ENCODE peak calls at places on chromosomes 6 and 20, in five cellular contexts. C, F, N, W and T are unnamed samples.

GRCh38 chr6:148422085-148422484 is 79.4 kb downstream of the SASH1 start:
- DNase-seq in C (no peak), F (no peak), N (no peak), W (no peak), T (no peak)

GRCh38 chr20:61052195-61052594 is 199.9 kb upstream of the CDH4 start:
- DNase-seq in C (no peak), F (no peak), N (no peak), W (no peak), T (no peak)

GRCh38 chr6:43951063-43951755 is 176.0 kb downstream of the MRPL14 start:
- DNase-seq in C (no peak), F (peak; percentile 90), N (peak; percentile 21), W (no peak), T (no peak)

GRCh38 chr6:22250486-22250885 is 46.4 kb downstream of the PRL start:
- DNase-seq in C (no peak), F (no peak), N (no peak), W (no peak), T (no peak)

GRCh38 chr6:48542191-48542590 is 431.2 kb upstream of the PTCHD4 start:
- DNase-seq in C (no peak), F (no peak), N (no peak), W (no peak), T (no peak)

GRCh38 chr20:62685781-62686555 is 22.7 kb upstream of the NTSR1 start:
- DNase-seq in C (no peak), F (peak; percentile 23), N (no peak), W (peak; percentile 70), T (peak; percentile 19)

GRCh38 chr20:34997171-34997570 is 41.5 kb downstream of the MYH7B start:
- DNase-seq in C (peak; percentile 15), F (no peak), N (no peak), W (no peak), T (no peak)

GRCh38 chr6:106628658-106629102 is 618 bp downstream of the RTN4IP1 start:
- DNase-seq in C (peak; percentile 16), F (peak; percentile 3), N (no peak), W (no peak), T (no peak)

GRCh38 chr20:51985013-51985415 is 182.7 kb upstream of the SALL4 start:
- DNase-seq in C (peak; percentile 96), F (no peak), N (no peak), W (no peak), T (no peak)

GRCh38 chr20:4856022-4856755 is 134.5 kb downstream of the PRND start:
- DNase-seq in C (no peak), F (no peak), N (no peak), W (no peak), T (no peak)

GRCh38 chr20:46501961-46502360 is 11.4 kb downstream of the ZNF334 start:
- DNase-seq in C (no peak), F (no peak), N (no peak), W (no peak), T (no peak)

GRCh38 chr6:31702421-31702818 is 704 bp downstream of the ABHD16A start:
- DNase-seq in C (no peak), F (peak; percentile 45), N (no peak), W (no peak), T (no peak)

GRCh38 chr20:60244373-60245146 is 286.3 kb downstream of the CDH26 start:
- DNase-seq in C (no peak), F (no peak), N (no peak), W (no peak), T (no peak)

GRCh38 chr6:100230976-100231316 is 233.8 kb downstream of the SIM1 start:
- DNase-seq in C (peak; percentile 27), F (no peak), N (no peak), W (no peak), T (no peak)

GRCh38 chr20:49395659-49396058 is 86.8 kb downstream of the KCNB1 start:
- DNase-seq in C (no peak), F (no peak), N (no peak), W (no peak), T (no peak)

GRCh38 chr20:51126337-51126736 is 103.4 kb upstream of the KCNG1 start:
- DNase-seq in C (no peak), F (no peak), N (no peak), W (no peak), T (no peak)

GRCh38 chr6:52352239-52353008 is 9.5 kb upstream of the PAQR8 start:
- DNase-seq in C (peak; percentile 98), F (no peak), N (no peak), W (no peak), T (no peak)

GRCh38 chr6:38105066-38105465 is 285.5 kb downstream of the ZFAND3 start:
- DNase-seq in C (no peak), F (no peak), N (no peak), W (no peak), T (no peak)

GRCh38 chr20:62721511-62722197 is 13.0 kb downstream of the NTSR1 start:
- DNase-seq in C (no peak), F (no peak), N (no peak), W (no peak), T (no peak)

GRCh38 chr6:122749451-122750050 is 30.0 kb upstream of the FABP7 start:
- DNase-seq in C (no peak), F (no peak), N (no peak), W (no peak), T (no peak)

GRCh38 chr6:129637340-129638054 is 72.5 kb downstream of the ARHGAP18 start:
- DNase-seq in C (no peak), F (no peak), N (no peak), W (no peak), T (no peak)

GRCh38 chr6:129603731-129604130 is 106.2 kb downstream of the ARHGAP18 start:
- DNase-seq in C (no peak), F (no peak), N (no peak), W (no peak), T (no peak)

GRCh38 chr6:21970560-21970959 is 326.3 kb downstream of the PRL start:
- DNase-seq in C (no peak), F (no peak), N (no peak), W (no peak), T (no peak)

GRCh38 chr6:11083491-11083890 is 10.1 kb upstream of the SMIM13 start:
- DNase-seq in C (peak; percentile 89), F (no peak), N (no peak), W (no peak), T (no peak)

GRCh38 chr20:37990571-37991151 is 42.6 kb downstream of the TTI1 start:
- DNase-seq in C (peak; percentile 78), F (peak; percentile 68), N (peak; percentile 72), W (peak; percentile 82), T (peak; percentile 25)

GRCh38 chr6:21615504-21615903 is 22.0 kb downstream of the SOX4 start:
- DNase-seq in C (peak; percentile 49), F (no peak), N (no peak), W (no peak), T (no peak)

GRCh38 chr6:121349596-121349995 is 15.3 kb upstream of the TBC1D32 start:
- DNase-seq in C (no peak), F (no peak), N (no peak), W (no peak), T (no peak)

GRCh38 chr6:108080010-108080780 is 5.7 kb upstream of the OSTM1 start:
- DNase-seq in C (peak; percentile 58), F (no peak), N (no peak), W (no peak), T (no peak)

GRCh38 chr6:28269492-28269891 is 2.5 kb downstream of the ZSCAN26 start:
- DNase-seq in C (peak; percentile 92), F (no peak), N (no peak), W (no peak), T (no peak)

GRCh38 chr6:25959890-25960531 is 2.6 kb upstream of the TRIM38 start:
- DNase-seq in C (peak; percentile 35), F (no peak), N (no peak), W (no peak), T (no peak)

GRCh38 chr6:135438907-135439535 is 58.5 kb downstream of the AHI1 start:
- DNase-seq in C (peak; percentile 58), F (peak; percentile 27), N (no peak), W (no peak), T (peak; percentile 6)

GRCh38 chr6:142802124-142802523 is 142.9 kb downstream of the HIVEP2 start:
- DNase-seq in C (peak; percentile 99), F (peak; percentile 26), N (peak; percentile 44), W (no peak), T (no peak)

GRCh38 chr6:127459231-127459641 is at the start of gene KIAA0408:
- DNase-seq in C (peak; percentile 87), F (peak; percentile 85), N (no peak), W (peak; percentile 75), T (no peak)
- H3K4me3 ChIP-seq in C (peak within 1 kb of the TSS; percentile 5), F (no peak within 1 kb of the TSS), N (no peak within 1 kb of the TSS), W (peak within 1 kb of the TSS; percentile 33), T (no peak within 1 kb of the TSS)

DNA sequence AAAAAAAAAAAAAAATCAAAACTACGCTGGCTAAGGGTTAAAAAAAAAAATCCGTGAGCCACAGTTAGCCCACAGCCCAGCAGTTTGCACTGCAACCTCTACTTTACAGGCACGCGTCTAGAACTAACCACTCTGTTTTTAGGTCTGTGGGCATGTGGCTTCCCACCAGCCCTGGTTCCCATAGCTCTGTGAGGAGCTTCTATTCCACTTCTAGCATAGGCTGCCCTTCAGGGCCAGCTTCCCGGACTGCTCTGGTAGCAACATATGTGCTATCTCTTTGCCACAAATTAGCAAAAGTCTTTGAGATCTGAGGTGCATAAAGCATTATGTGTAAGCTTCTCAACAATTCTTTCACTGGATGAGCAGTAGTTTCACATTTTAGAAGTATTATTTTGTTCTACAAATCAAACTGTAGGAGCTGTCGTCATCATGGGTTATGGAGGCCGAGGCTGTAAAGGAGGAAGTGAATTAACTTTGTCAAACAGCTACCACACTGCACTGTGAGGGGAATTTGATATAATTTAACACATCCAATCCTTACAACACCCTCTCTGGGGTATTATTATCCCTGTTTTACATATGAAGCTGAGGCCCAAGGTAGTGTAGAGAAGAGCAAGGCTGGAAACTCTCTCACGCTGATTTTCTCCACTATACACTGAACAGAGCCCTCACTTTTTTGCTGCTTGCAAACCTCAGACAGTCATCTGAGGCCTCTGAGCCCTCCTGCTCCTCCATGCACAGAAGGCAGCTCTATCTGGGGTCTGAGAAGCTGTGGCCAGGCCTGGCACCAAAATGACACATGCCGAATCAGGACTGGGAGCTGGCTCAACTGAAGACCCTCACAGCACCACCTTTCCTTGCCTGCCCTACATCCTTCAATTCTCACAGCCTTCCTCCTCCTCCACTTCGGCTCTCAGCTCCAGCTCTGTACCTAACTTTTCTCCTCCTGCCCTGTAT is 35.3 kb downstream of the MAN1A1 start:
- DNase-seq in C (no peak), F (peak; percentile 21), N (peak; percentile 39), W (no peak), T (peak; percentile 50)
- H3K27ac ChIP-seq in C (no peak overlapping the region), F (peak overlapping the region; percentile 90), N (peak overlapping the region; percentile 40), W (no peak overlapping the region), T (peak overlapping the region; percentile 56)

GRCh38 chr6:139291813-139292619 is at the start of gene TXLNB:
- DNase-seq in C (peak; percentile 87), F (peak; percentile 31), N (peak; percentile 74), W (peak; percentile 83), T (peak; percentile 95)
- H3K4me3 ChIP-seq in C (peak within 1 kb of the TSS; percentile 5), F (peak within 1 kb of the TSS; percentile 8), N (peak within 1 kb of the TSS; percentile 42), W (peak within 1 kb of the TSS; percentile 36), T (peak within 1 kb of the TSS; percentile 42)

GRCh38 chr6:57421503-57421902 is 104.1 kb downstream of the PRIM2 start:
- DNase-seq in C (no peak), F (no peak), N (no peak), W (no peak), T (no peak)

GRCh38 chr6:57423468-57423867 is 106.0 kb downstream of the PRIM2 start:
- DNase-seq in C (no peak), F (no peak), N (no peak), W (no peak), T (no peak)
- H3K27ac ChIP-seq in C (peak overlapping the region; percentile 57), F (no peak overlapping the region), N (no peak overlapping the region), W (no peak overlapping the region), T (no peak overlapping the region)

GRCh38 chr20:31837896-31838397 is 7.5 kb downstream of the FOXS1 start:
- DNase-seq in C (peak; percentile 19), F (no peak), N (no peak), W (no peak), T (no peak)
- H3K4me3 ChIP-seq in C (no peak overlapping the region), F (no peak overlapping the region), N (no peak overlapping the region), W (no peak overlapping the region), T (no peak overlapping the region)